ENCODE peak calls at places on chromosomes 13 and 19, in six cellular contexts. B, Q, L, S, R and K are unnamed samples.
A peak's percentile ranks its signal among the peaks of the same experiment; 100 is the strongest.

GRCh38 chr13:57627663-57628062 is 3.9 kb upstream of the PCDH17 start:
- DNase-seq in B (no peak), Q (no peak), L (no peak), S (no peak), R (peak; percentile 19), K (peak; percentile 30)

GRCh38 chr19:41930322-41930722 is 2.1 kb upstream of the ERFL start:
- DNase-seq in B (no peak), Q (no peak), L (no peak), S (no peak), R (no peak), K (no peak)

GRCh38 chr13:79679334-79679733 is 198.4 kb downstream of the NDFIP2 start:
- DNase-seq in B (no peak), Q (peak; percentile 12), L (no peak), S (no peak), R (peak; percentile 38), K (peak; percentile 71)

GRCh38 chr19:1651061-1651547 is 1.3 kb downstream of the TCF3 start:
- DNase-seq in B (no peak), Q (no peak), L (no peak), S (no peak), R (peak; percentile 44), K (no peak)

GRCh38 chr19:19956431-19957075 is 55.8 kb downstream of the ZNF93 start:
- DNase-seq in B (no peak), Q (no peak), L (no peak), S (no peak), R (no peak), K (no peak)

GRCh38 chr13:44765076-44765475 is 188.9 kb upstream of the TSC22D1 start:
- DNase-seq in B (no peak), Q (no peak), L (no peak), S (no peak), R (no peak), K (no peak)

GRCh38 chr13:52447354-52447753 is 3.1 kb downstream of the VPS36 start:
- DNase-seq in B (no peak), Q (no peak), L (no peak), S (no peak), R (no peak), K (no peak)

GRCh38 chr13:21413013-21413412 is 46.1 kb downstream of the ZDHHC20 start:
- DNase-seq in B (no peak), Q (no peak), L (no peak), S (no peak), R (no peak), K (no peak)

GRCh38 chr19:51122112-51122981 is 2.4 kb upstream of the SIGLEC9 start:
- DNase-seq in B (no peak), Q (no peak), L (no peak), S (no peak), R (peak; percentile 48), K (no peak)

GRCh38 chr19:37991841-37992248 is 84.8 kb downstream of the SIPA1L3 start:
- DNase-seq in B (no peak), Q (no peak), L (no peak), S (no peak), R (peak; percentile 55), K (no peak)

GRCh38 chr13:95624020-95624419 is 20.5 kb downstream of the DZIP1 start:
- DNase-seq in B (peak; percentile 33), Q (no peak), L (no peak), S (no peak), R (peak; percentile 25), K (peak; percentile 19)

GRCh38 chr13:20336761-20337160 is 104.6 kb upstream of the GJB6 start:
- DNase-seq in B (no peak), Q (no peak), L (no peak), S (no peak), R (no peak), K (no peak)

GRCh38 chr13:87527036-87527435 is 144.1 kb upstream of the SLITRK5 start:
- DNase-seq in B (no peak), Q (no peak), L (no peak), S (no peak), R (no peak), K (no peak)